ENCODE peak calls at places on chromosome 1, in six cellular contexts. One of them, this sample, is unnamed.

GRCh38 chr1:164563821-164564251 is 4.9 kb downstream of the PBX1 start:
- DNase-seq in effector CD4-positive, alpha-beta T cell: no peak
- DNase-seq in adrenal gland: no peak
- DNase-seq in T1000: no peak
- DNase-seq in stimulated activated naive CD8-positive, alpha-beta T cell treated with anti-CD3 and anti-CD28 coated beads, Interleukin-15, Interleukin-2, amounts not matched to agents 100 U/mL and 50 U/mL, for 24 hours: no peak
- DNase-seq in lower leg skin: no peak
- DNase-seq in this sample: peak; percentile 30

GRCh38 chr1:231753313-231753712 is 126.7 kb downstream of the DISC1 start:
- DNase-seq in effector CD4-positive, alpha-beta T cell: no peak
- DNase-seq in adrenal gland: no peak
- DNase-seq in T1000: no peak
- DNase-seq in stimulated activated naive CD8-positive, alpha-beta T cell treated with anti-CD3 and anti-CD28 coated beads, Interleukin-15, Interleukin-2, amounts not matched to agents 100 U/mL and 50 U/mL, for 24 hours: no peak
- DNase-seq in lower leg skin: no peak
- DNase-seq in this sample: no peak

GRCh38 chr1:199691540-199691939 is 336.0 kb upstream of the NR5A2 start:
- DNase-seq in effector CD4-positive, alpha-beta T cell: no peak
- DNase-seq in adrenal gland: no peak
- DNase-seq in T1000: no peak
- DNase-seq in stimulated activated naive CD8-positive, alpha-beta T cell treated with anti-CD3 and anti-CD28 coated beads, Interleukin-15, Interleukin-2, amounts not matched to agents 100 U/mL and 50 U/mL, for 24 hours: no peak
- DNase-seq in lower leg skin: no peak
- DNase-seq in this sample: peak; percentile 83

GRCh38 chr1:119674835-119675289 is 26.8 kb upstream of the ZNF697 start:
- DNase-seq in effector CD4-positive, alpha-beta T cell: no peak
- DNase-seq in adrenal gland: no peak
- DNase-seq in T1000: peak; percentile 53
- DNase-seq in stimulated activated naive CD8-positive, alpha-beta T cell treated with anti-CD3 and anti-CD28 coated beads, Interleukin-15, Interleukin-2, amounts not matched to agents 100 U/mL and 50 U/mL, for 24 hours: peak; percentile 54
- DNase-seq in lower leg skin: no peak
- DNase-seq in this sample: peak; percentile 77

GRCh38 chr1:58815680-58816071 is 31.8 kb upstream of the JUN start:
- DNase-seq in effector CD4-positive, alpha-beta T cell: no peak
- DNase-seq in adrenal gland: peak; percentile 65
- DNase-seq in T1000: no peak
- DNase-seq in stimulated activated naive CD8-positive, alpha-beta T cell treated with anti-CD3 and anti-CD28 coated beads, Interleukin-15, Interleukin-2, amounts not matched to agents 100 U/mL and 50 U/mL, for 24 hours: peak; percentile 8
- DNase-seq in lower leg skin: no peak
- DNase-seq in this sample: peak; percentile 62

GRCh38 chr1:37497832-37498231 is 16.7 kb downstream of the MEAF6 start:
- DNase-seq in effector CD4-positive, alpha-beta T cell: no peak
- DNase-seq in adrenal gland: no peak
- DNase-seq in T1000: no peak
- DNase-seq in stimulated activated naive CD8-positive, alpha-beta T cell treated with anti-CD3 and anti-CD28 coated beads, Interleukin-15, Interleukin-2, amounts not matched to agents 100 U/mL and 50 U/mL, for 24 hours: no peak
- DNase-seq in lower leg skin: no peak
- DNase-seq in this sample: peak; percentile 67

GRCh38 chr1:211258310-211258755 is 833 bp upstream of the RCOR3 start:
- DNase-seq in effector CD4-positive, alpha-beta T cell: peak; percentile 38
- DNase-seq in adrenal gland: peak; percentile 92
- DNase-seq in T1000: peak; percentile 63
- DNase-seq in stimulated activated naive CD8-positive, alpha-beta T cell treated with anti-CD3 and anti-CD28 coated beads, Interleukin-15, Interleukin-2, amounts not matched to agents 100 U/mL and 50 U/mL, for 24 hours: peak; percentile 76
- DNase-seq in lower leg skin: peak; percentile 78
- DNase-seq in this sample: peak; percentile 92

GRCh38 chr1:41474490-41475271 is 9.8 kb downstream of the EDN2 start:
- DNase-seq in effector CD4-positive, alpha-beta T cell: no peak
- DNase-seq in adrenal gland: peak; percentile 88
- DNase-seq in T1000: no peak
- DNase-seq in stimulated activated naive CD8-positive, alpha-beta T cell treated with anti-CD3 and anti-CD28 coated beads, Interleukin-15, Interleukin-2, amounts not matched to agents 100 U/mL and 50 U/mL, for 24 hours: no peak
- DNase-seq in lower leg skin: no peak
- DNase-seq in this sample: no peak

GRCh38 chr1:30744060-30744756 is 13.4 kb downstream of the LAPTM5 start:
- DNase-seq in effector CD4-positive, alpha-beta T cell: no peak
- DNase-seq in adrenal gland: no peak
- DNase-seq in T1000: no peak
- DNase-seq in stimulated activated naive CD8-positive, alpha-beta T cell treated with anti-CD3 and anti-CD28 coated beads, Interleukin-15, Interleukin-2, amounts not matched to agents 100 U/mL and 50 U/mL, for 24 hours: peak; percentile 67
- DNase-seq in lower leg skin: no peak
- DNase-seq in this sample: no peak

GRCh38 chr1:18876210-18876609 is 16.8 kb upstream of the TAS1R2 start:
- DNase-seq in effector CD4-positive, alpha-beta T cell: no peak
- DNase-seq in adrenal gland: no peak
- DNase-seq in T1000: no peak
- DNase-seq in stimulated activated naive CD8-positive, alpha-beta T cell treated with anti-CD3 and anti-CD28 coated beads, Interleukin-15, Interleukin-2, amounts not matched to agents 100 U/mL and 50 U/mL, for 24 hours: no peak
- DNase-seq in lower leg skin: no peak
- DNase-seq in this sample: no peak

GRCh38 chr1:147579532-147580199 is 38.4 kb downstream of the BCL9 start:
- DNase-seq in effector CD4-positive, alpha-beta T cell: no peak
- DNase-seq in adrenal gland: no peak
- DNase-seq in T1000: no peak
- DNase-seq in stimulated activated naive CD8-positive, alpha-beta T cell treated with anti-CD3 and anti-CD28 coated beads, Interleukin-15, Interleukin-2, amounts not matched to agents 100 U/mL and 50 U/mL, for 24 hours: no peak
- DNase-seq in lower leg skin: no peak
- DNase-seq in this sample: no peak

GRCh38 chr1:100461222-100461621 is 76.7 kb upstream of the GPR88 start:
- DNase-seq in effector CD4-positive, alpha-beta T cell: no peak
- DNase-seq in adrenal gland: no peak
- DNase-seq in T1000: no peak
- DNase-seq in stimulated activated naive CD8-positive, alpha-beta T cell treated with anti-CD3 and anti-CD28 coated beads, Interleukin-15, Interleukin-2, amounts not matched to agents 100 U/mL and 50 U/mL, for 24 hours: no peak
- DNase-seq in lower leg skin: no peak
- DNase-seq in this sample: no peak

GRCh38 chr1:236854602-236854978 is 59.5 kb downstream of the MTR start:
- DNase-seq in effector CD4-positive, alpha-beta T cell: no peak
- DNase-seq in adrenal gland: no peak
- DNase-seq in T1000: peak; percentile 16
- DNase-seq in stimulated activated naive CD8-positive, alpha-beta T cell treated with anti-CD3 and anti-CD28 coated beads, Interleukin-15, Interleukin-2, amounts not matched to agents 100 U/mL and 50 U/mL, for 24 hours: no peak
- DNase-seq in lower leg skin: no peak
- DNase-seq in this sample: peak; percentile 66

GRCh38 chr1:25503551-25504426 is 39.6 kb upstream of the LDLRAP1 start:
- DNase-seq in effector CD4-positive, alpha-beta T cell: peak; percentile 64
- DNase-seq in adrenal gland: peak; percentile 78
- DNase-seq in T1000: no peak
- DNase-seq in stimulated activated naive CD8-positive, alpha-beta T cell treated with anti-CD3 and anti-CD28 coated beads, Interleukin-15, Interleukin-2, amounts not matched to agents 100 U/mL and 50 U/mL, for 24 hours: peak; percentile 66
- DNase-seq in lower leg skin: no peak
- DNase-seq in this sample: peak; percentile 44

GRCh38 chr1:3547055-3548005 is 64.0 kb downstream of the MEGF6 start:
- DNase-seq in effector CD4-positive, alpha-beta T cell: no peak
- DNase-seq in adrenal gland: no peak
- DNase-seq in T1000: no peak
- DNase-seq in stimulated activated naive CD8-positive, alpha-beta T cell treated with anti-CD3 and anti-CD28 coated beads, Interleukin-15, Interleukin-2, amounts not matched to agents 100 U/mL and 50 U/mL, for 24 hours: no peak
- DNase-seq in lower leg skin: no peak
- DNase-seq in this sample: peak; percentile 66

GRCh38 chr1:194774535-194774934 is 1588.1 kb upstream of the B3GALT2 start:
- DNase-seq in effector CD4-positive, alpha-beta T cell: no peak
- DNase-seq in adrenal gland: no peak
- DNase-seq in T1000: no peak
- DNase-seq in stimulated activated naive CD8-positive, alpha-beta T cell treated with anti-CD3 and anti-CD28 coated beads, Interleukin-15, Interleukin-2, amounts not matched to agents 100 U/mL and 50 U/mL, for 24 hours: no peak
- DNase-seq in lower leg skin: no peak
- DNase-seq in this sample: no peak

This sample was measured in MCF 10A.